ENCODE peak calls at places on chromosomes 2 and 18, in four cellular contexts. J is colonic mucosa; U is activated CD4-positive, alpha-beta T cell treated with anti-CD3 and anti-CD28 coated beads, Interleukin-2, amount 50 U/mL, for 24 hours; A is Caki2. R is an unnamed sample.

GRCh38 chr2:139791330-139791729 is 1011.1 kb upstream of the NXPH2 start:
- DNase-seq in U (no peak), A (no peak), J (no peak), R (no peak)

GRCh38 chr18:61935362-61935761 is 42.6 kb upstream of the RNF152 start:
- DNase-seq in A (no peak), J (no peak), U (no peak), R (no peak)

GRCh38 chr2:217919781-217920351 is 82.9 kb downstream of the TNS1 start:
- DNase-seq in J (no peak), U (no peak), A (no peak), R (no peak)

GRCh38 chr18:31590570-31590969 is 1.1 kb upstream of the TTR start:
- DNase-seq in A (no peak), J (no peak), U (no peak), R (no peak)

GRCh38 chr18:76448262-76449109 is 46.6 kb downstream of the ZNF516 start:
- DNase-seq in J (no peak), U (no peak), A (no peak), R (peak)

GRCh38 chr2:28004086-28004485 is 113.6 kb downstream of the BABAM2 start:
- DNase-seq in A (no peak), U (no peak), J (no peak), R (no peak)

GRCh38 chr2:190407246-190407661 is 901 bp upstream of the MFSD6 start:
- DNase-seq in J (no peak), U (no peak), A (no peak), R (no peak)

GRCh38 chr2:140504596-140504995 is 1626.2 kb downstream of the LRP1B start:
- DNase-seq in J (no peak), U (no peak), A (no peak), R (no peak)

GRCh38 chr2:102147935-102148334 is 5.4 kb downstream of the IL1R1 start:
- DNase-seq in A (no peak), U (no peak), J (no peak), R (no peak)

GRCh38 chr2:44087037-44087713 is 81.5 kb upstream of the PPM1B start:
- DNase-seq in A (peak), J (peak), U (peak), R (peak)

GRCh38 chr2:15719566-15720313 is 128.1 kb downstream of the DDX1 start:
- DNase-seq in J (no peak), A (no peak), U (no peak), R (no peak)

GRCh38 chr2:167752734-167753133 is 494.7 kb downstream of the STK39 start:
- DNase-seq in J (no peak), A (no peak), U (no peak), R (no peak)

GRCh38 chr2:76998713-76999112 is 523.5 kb downstream of the LRRTM4 start:
- DNase-seq in U (no peak), J (no peak), A (peak), R (no peak)

GRCh38 chr2:9745153-9745899 is 97.9 kb upstream of the TAF1B start:
- DNase-seq in J (no peak), U (no peak), A (no peak), R (no peak)

GRCh38 chr2:173545364-173545734 is 190.7 kb downstream of the CDCA7 start:
- DNase-seq in J (peak), U (no peak), A (peak), R (no peak)

GRCh38 chr2:25481381-25482310 is 139.9 kb upstream of the DNMT3A start:
- DNase-seq in U (no peak), A (no peak), J (no peak), R (no peak)

GRCh38 chr18:73980289-73980979 is 167.2 kb downstream of the FBXO15 start:
- DNase-seq in U (no peak), A (peak), J (no peak), R (no peak)

GRCh38 chr2:135745545-135745944 is 3.9 kb downstream of the UBXN4 start:
- DNase-seq in A (peak), U (no peak), J (no peak), R (no peak)

GRCh38 chr2:229431331-229431954 is 160.4 kb upstream of the PID1 start:
- DNase-seq in A (peak), U (no peak), J (no peak), R (no peak)

GRCh38 chr18:8754995-8755955 is 49.9 kb downstream of the MTCL1 start:
- DNase-seq in A (no peak), J (no peak), U (no peak), R (no peak)

GRCh38 chr2:85428343-85428881 is 9.9 kb downstream of the SH2D6 start:
- DNase-seq in J (no peak), U (no peak), A (no peak), R (no peak)

GRCh38 chr2:54531558-54531957 is 75.4 kb downstream of the SPTBN1 start:
- DNase-seq in J (no peak), U (no peak), A (peak), R (no peak)